ENCODE peak calls at places on chromosomes 7 and 10, in ten cellular contexts. One of them, this sample, is unnamed.

GRCh38 chr10:96212911-96213310 is 58.5 kb downstream of the BLNK start:
- DNase-seq in AML-193: no peak
- DNase-seq in ovary: no peak
- DNase-seq in omental fat pad: no peak
- DNase-seq in GM13977: no peak
- DNase-seq in stimulated activated CD4-positive, alpha-beta T cell treated with anti-CD3 and anti-CD28 coated beads, Interleukin-1b, Interleukin-23, amount 100 ng/mL, for 1 hour: no peak
- DNase-seq in mammary epithelial cell: no peak
- DNase-seq in stimulated activated CD8-positive, alpha-beta memory T cell treated with anti-CD3 and anti-CD28 coated beads, Interleukin-15, amount 100 ng/mL, for 24 hours: no peak
- DNase-seq in NCI-H345: no peak
- DNase-seq in iris pigment epithelial cell: no peak
- DNase-seq in this sample: no peak

GRCh38 chr7:23597908-23598224 is 684 bp downstream of the CCDC126 start:
- DNase-seq in GM13977: no peak
- DNase-seq in iris pigment epithelial cell: no peak
- DNase-seq in AML-193: peak; percentile 25
- DNase-seq in NCI-H345: no peak
- DNase-seq in stimulated activated CD4-positive, alpha-beta T cell treated with anti-CD3 and anti-CD28 coated beads, Interleukin-1b, Interleukin-23, amount 100 ng/mL, for 1 hour: no peak
- DNase-seq in ovary: no peak
- DNase-seq in mammary epithelial cell: no peak
- DNase-seq in omental fat pad: no peak
- DNase-seq in stimulated activated CD8-positive, alpha-beta memory T cell treated with anti-CD3 and anti-CD28 coated beads, Interleukin-15, amount 100 ng/mL, for 24 hours: no peak
- DNase-seq in this sample: peak; percentile 69

GRCh38 chr7:22635349-22635748 is 91.7 kb upstream of the IL6 start:
- DNase-seq in stimulated activated CD4-positive, alpha-beta T cell treated with anti-CD3 and anti-CD28 coated beads, Interleukin-1b, Interleukin-23, amount 100 ng/mL, for 1 hour: no peak
- DNase-seq in AML-193: no peak
- DNase-seq in omental fat pad: no peak
- DNase-seq in ovary: no peak
- DNase-seq in mammary epithelial cell: no peak
- DNase-seq in GM13977: no peak
- DNase-seq in stimulated activated CD8-positive, alpha-beta memory T cell treated with anti-CD3 and anti-CD28 coated beads, Interleukin-15, amount 100 ng/mL, for 24 hours: no peak
- DNase-seq in NCI-H345: no peak
- DNase-seq in iris pigment epithelial cell: no peak
- DNase-seq in this sample: no peak

GRCh38 chr10:93821051-93821772 is 63.5 kb downstream of the LGI1 start:
- DNase-seq in NCI-H345: no peak
- DNase-seq in mammary epithelial cell: peak; percentile 20
- DNase-seq in GM13977: no peak
- DNase-seq in stimulated activated CD8-positive, alpha-beta memory T cell treated with anti-CD3 and anti-CD28 coated beads, Interleukin-15, amount 100 ng/mL, for 24 hours: no peak
- DNase-seq in stimulated activated CD4-positive, alpha-beta T cell treated with anti-CD3 and anti-CD28 coated beads, Interleukin-1b, Interleukin-23, amount 100 ng/mL, for 1 hour: no peak
- DNase-seq in ovary: no peak
- DNase-seq in iris pigment epithelial cell: peak; percentile 60
- DNase-seq in omental fat pad: no peak
- DNase-seq in AML-193: no peak
- DNase-seq in this sample: peak; percentile 6

GRCh38 chr7:42964849-42965805 is 33.0 kb downstream of the MRPL32 start:
- DNase-seq in NCI-H345: no peak
- DNase-seq in stimulated activated CD8-positive, alpha-beta memory T cell treated with anti-CD3 and anti-CD28 coated beads, Interleukin-15, amount 100 ng/mL, for 24 hours: no peak
- DNase-seq in omental fat pad: no peak
- DNase-seq in iris pigment epithelial cell: peak; percentile 13
- DNase-seq in stimulated activated CD4-positive, alpha-beta T cell treated with anti-CD3 and anti-CD28 coated beads, Interleukin-1b, Interleukin-23, amount 100 ng/mL, for 1 hour: no peak
- DNase-seq in ovary: no peak
- DNase-seq in mammary epithelial cell: peak; percentile 6
- DNase-seq in AML-193: no peak
- DNase-seq in GM13977: no peak
- DNase-seq in this sample: no peak

GRCh38 chr10:98416589-98416988 is 1.6 kb upstream of the PYROXD2 start:
- DNase-seq in iris pigment epithelial cell: no peak
- DNase-seq in stimulated activated CD4-positive, alpha-beta T cell treated with anti-CD3 and anti-CD28 coated beads, Interleukin-1b, Interleukin-23, amount 100 ng/mL, for 1 hour: no peak
- DNase-seq in ovary: no peak
- DNase-seq in AML-193: no peak
- DNase-seq in omental fat pad: no peak
- DNase-seq in stimulated activated CD8-positive, alpha-beta memory T cell treated with anti-CD3 and anti-CD28 coated beads, Interleukin-15, amount 100 ng/mL, for 24 hours: no peak
- DNase-seq in GM13977: no peak
- DNase-seq in mammary epithelial cell: no peak
- DNase-seq in NCI-H345: no peak
- DNase-seq in this sample: no peak

GRCh38 chr10:96473866-96474265 is 39.9 kb downstream of the TLL2 start:
- DNase-seq in ovary: no peak
- DNase-seq in NCI-H345: no peak
- DNase-seq in omental fat pad: no peak
- DNase-seq in stimulated activated CD4-positive, alpha-beta T cell treated with anti-CD3 and anti-CD28 coated beads, Interleukin-1b, Interleukin-23, amount 100 ng/mL, for 1 hour: no peak
- DNase-seq in GM13977: no peak
- DNase-seq in stimulated activated CD8-positive, alpha-beta memory T cell treated with anti-CD3 and anti-CD28 coated beads, Interleukin-15, amount 100 ng/mL, for 24 hours: no peak
- DNase-seq in AML-193: no peak
- DNase-seq in iris pigment epithelial cell: no peak
- DNase-seq in mammary epithelial cell: no peak
- DNase-seq in this sample: no peak

GRCh38 chr7:104142147-104142546 is 65.7 kb downstream of the ORC5 start:
- DNase-seq in stimulated activated CD4-positive, alpha-beta T cell treated with anti-CD3 and anti-CD28 coated beads, Interleukin-1b, Interleukin-23, amount 100 ng/mL, for 1 hour: no peak
- DNase-seq in iris pigment epithelial cell: no peak
- DNase-seq in omental fat pad: no peak
- DNase-seq in NCI-H345: no peak
- DNase-seq in ovary: no peak
- DNase-seq in mammary epithelial cell: no peak
- DNase-seq in stimulated activated CD8-positive, alpha-beta memory T cell treated with anti-CD3 and anti-CD28 coated beads, Interleukin-15, amount 100 ng/mL, for 24 hours: no peak
- DNase-seq in AML-193: no peak
- DNase-seq in GM13977: no peak
- DNase-seq in this sample: no peak

GRCh38 chr10:20990604-20991003 is 93.5 kb upstream of the NEBL start:
- DNase-seq in AML-193: no peak
- DNase-seq in mammary epithelial cell: peak; percentile 66
- DNase-seq in iris pigment epithelial cell: peak; percentile 75
- DNase-seq in GM13977: no peak
- DNase-seq in NCI-H345: no peak
- DNase-seq in omental fat pad: no peak
- DNase-seq in ovary: no peak
- DNase-seq in stimulated activated CD4-positive, alpha-beta T cell treated with anti-CD3 and anti-CD28 coated beads, Interleukin-1b, Interleukin-23, amount 100 ng/mL, for 1 hour: no peak
- DNase-seq in stimulated activated CD8-positive, alpha-beta memory T cell treated with anti-CD3 and anti-CD28 coated beads, Interleukin-15, amount 100 ng/mL, for 24 hours: no peak
- DNase-seq in this sample: no peak

GRCh38 chr10:109929501-109930219 is 6.3 kb upstream of the XPNPEP1 start:
- DNase-seq in stimulated activated CD8-positive, alpha-beta memory T cell treated with anti-CD3 and anti-CD28 coated beads, Interleukin-15, amount 100 ng/mL, for 24 hours: no peak
- DNase-seq in iris pigment epithelial cell: no peak
- DNase-seq in GM13977: no peak
- DNase-seq in ovary: no peak
- DNase-seq in AML-193: peak; percentile 69
- DNase-seq in omental fat pad: no peak
- DNase-seq in mammary epithelial cell: no peak
- DNase-seq in NCI-H345: no peak
- DNase-seq in stimulated activated CD4-positive, alpha-beta T cell treated with anti-CD3 and anti-CD28 coated beads, Interleukin-1b, Interleukin-23, amount 100 ng/mL, for 1 hour: no peak
- DNase-seq in this sample: no peak

GRCh38 chr10:119461923-119462322 is 80.6 kb downstream of the RGS10 start:
- DNase-seq in GM13977: no peak
- DNase-seq in ovary: no peak
- DNase-seq in AML-193: no peak
- DNase-seq in omental fat pad: no peak
- DNase-seq in stimulated activated CD4-positive, alpha-beta T cell treated with anti-CD3 and anti-CD28 coated beads, Interleukin-1b, Interleukin-23, amount 100 ng/mL, for 1 hour: no peak
- DNase-seq in iris pigment epithelial cell: no peak
- DNase-seq in NCI-H345: no peak
- DNase-seq in stimulated activated CD8-positive, alpha-beta memory T cell treated with anti-CD3 and anti-CD28 coated beads, Interleukin-15, amount 100 ng/mL, for 24 hours: no peak
- DNase-seq in mammary epithelial cell: no peak
- DNase-seq in this sample: no peak

GRCh38 chr10:119357389-119358139 is 150.2 kb downstream of the GRK5 start:
- DNase-seq in NCI-H345: no peak
- DNase-seq in stimulated activated CD8-positive, alpha-beta memory T cell treated with anti-CD3 and anti-CD28 coated beads, Interleukin-15, amount 100 ng/mL, for 24 hours: no peak
- DNase-seq in mammary epithelial cell: no peak
- DNase-seq in ovary: no peak
- DNase-seq in iris pigment epithelial cell: no peak
- DNase-seq in stimulated activated CD4-positive, alpha-beta T cell treated with anti-CD3 and anti-CD28 coated beads, Interleukin-1b, Interleukin-23, amount 100 ng/mL, for 1 hour: no peak
- DNase-seq in omental fat pad: no peak
- DNase-seq in GM13977: no peak
- DNase-seq in AML-193: no peak
- DNase-seq in this sample: no peak

GRCh38 chr7:16847381-16847860 is 34.4 kb downstream of the AGR3 start:
- DNase-seq in AML-193: no peak
- DNase-seq in iris pigment epithelial cell: peak; percentile 47
- DNase-seq in NCI-H345: no peak
- DNase-seq in stimulated activated CD4-positive, alpha-beta T cell treated with anti-CD3 and anti-CD28 coated beads, Interleukin-1b, Interleukin-23, amount 100 ng/mL, for 1 hour: no peak
- DNase-seq in GM13977: no peak
- DNase-seq in mammary epithelial cell: peak; percentile 44
- DNase-seq in omental fat pad: no peak
- DNase-seq in stimulated activated CD8-positive, alpha-beta memory T cell treated with anti-CD3 and anti-CD28 coated beads, Interleukin-15, amount 100 ng/mL, for 24 hours: no peak
- DNase-seq in ovary: no peak
- DNase-seq in this sample: peak; percentile 38

GRCh38 chr7:102080003-102080361 is 206.7 kb upstream of the SH2B2 start:
- DNase-seq in AML-193: no peak
- DNase-seq in ovary: no peak
- DNase-seq in GM13977: no peak
- DNase-seq in NCI-H345: no peak
- DNase-seq in stimulated activated CD8-positive, alpha-beta memory T cell treated with anti-CD3 and anti-CD28 coated beads, Interleukin-15, amount 100 ng/mL, for 24 hours: no peak
- DNase-seq in mammary epithelial cell: no peak
- DNase-seq in stimulated activated CD4-positive, alpha-beta T cell treated with anti-CD3 and anti-CD28 coated beads, Interleukin-1b, Interleukin-23, amount 100 ng/mL, for 1 hour: no peak
- DNase-seq in iris pigment epithelial cell: no peak
- DNase-seq in omental fat pad: no peak
- DNase-seq in this sample: no peak

GRCh38 chr10:102449321-102450123 is 1.8 kb downstream of the C10orf95 start:
- DNase-seq in omental fat pad: peak; percentile 42
- DNase-seq in mammary epithelial cell: peak; percentile 77
- DNase-seq in GM13977: peak; percentile 75
- DNase-seq in ovary: peak; percentile 78
- DNase-seq in NCI-H345: peak; percentile 85
- DNase-seq in iris pigment epithelial cell: peak; percentile 65
- DNase-seq in stimulated activated CD4-positive, alpha-beta T cell treated with anti-CD3 and anti-CD28 coated beads, Interleukin-1b, Interleukin-23, amount 100 ng/mL, for 1 hour: peak; percentile 65
- DNase-seq in stimulated activated CD8-positive, alpha-beta memory T cell treated with anti-CD3 and anti-CD28 coated beads, Interleukin-15, amount 100 ng/mL, for 24 hours: no peak
- DNase-seq in AML-193: peak; percentile 53
- DNase-seq in this sample: peak; percentile 85

GRCh38 chr7:148290451-148291005 is 300.0 kb upstream of the C7orf33 start:
- DNase-seq in GM13977: no peak
- DNase-seq in AML-193: no peak
- DNase-seq in ovary: no peak
- DNase-seq in iris pigment epithelial cell: no peak
- DNase-seq in omental fat pad: no peak
- DNase-seq in NCI-H345: no peak
- DNase-seq in mammary epithelial cell: no peak
- DNase-seq in stimulated activated CD8-positive, alpha-beta memory T cell treated with anti-CD3 and anti-CD28 coated beads, Interleukin-15, amount 100 ng/mL, for 24 hours: no peak
- DNase-seq in stimulated activated CD4-positive, alpha-beta T cell treated with anti-CD3 and anti-CD28 coated beads, Interleukin-1b, Interleukin-23, amount 100 ng/mL, for 1 hour: no peak
- DNase-seq in this sample: no peak

GRCh38 chr10:47299989-47300931 is at the start of gene GDF10:
- DNase-seq in NCI-H345: no peak
- DNase-seq in ovary: no peak
- DNase-seq in stimulated activated CD4-positive, alpha-beta T cell treated with anti-CD3 and anti-CD28 coated beads, Interleukin-1b, Interleukin-23, amount 100 ng/mL, for 1 hour: no peak
- DNase-seq in AML-193: no peak
- DNase-seq in omental fat pad: no peak
- DNase-seq in stimulated activated CD8-positive, alpha-beta memory T cell treated with anti-CD3 and anti-CD28 coated beads, Interleukin-15, amount 100 ng/mL, for 24 hours: no peak
- DNase-seq in mammary epithelial cell: no peak
- DNase-seq in iris pigment epithelial cell: no peak
- DNase-seq in GM13977: no peak
- DNase-seq in this sample: no peak

GRCh38 chr7:33143996-33144718 is 14.8 kb downstream of the BBS9 start:
- DNase-seq in NCI-H345: no peak
- DNase-seq in ovary: no peak
- DNase-seq in stimulated activated CD4-positive, alpha-beta T cell treated with anti-CD3 and anti-CD28 coated beads, Interleukin-1b, Interleukin-23, amount 100 ng/mL, for 1 hour: no peak
- DNase-seq in GM13977: no peak
- DNase-seq in stimulated activated CD8-positive, alpha-beta memory T cell treated with anti-CD3 and anti-CD28 coated beads, Interleukin-15, amount 100 ng/mL, for 24 hours: no peak
- DNase-seq in AML-193: no peak
- DNase-seq in iris pigment epithelial cell: peak; percentile 72
- DNase-seq in mammary epithelial cell: peak; percentile 24
- DNase-seq in omental fat pad: no peak
- DNase-seq in this sample: no peak

GRCh38 chr10:97163646-97164535 is 21.9 kb downstream of the SLIT1 start:
- DNase-seq in omental fat pad: no peak
- DNase-seq in iris pigment epithelial cell: no peak
- DNase-seq in stimulated activated CD8-positive, alpha-beta memory T cell treated with anti-CD3 and anti-CD28 coated beads, Interleukin-15, amount 100 ng/mL, for 24 hours: no peak
- DNase-seq in mammary epithelial cell: no peak
- DNase-seq in NCI-H345: no peak
- DNase-seq in GM13977: no peak
- DNase-seq in AML-193: no peak
- DNase-seq in stimulated activated CD4-positive, alpha-beta T cell treated with anti-CD3 and anti-CD28 coated beads, Interleukin-1b, Interleukin-23, amount 100 ng/mL, for 1 hour: no peak
- DNase-seq in ovary: no peak
- DNase-seq in this sample: peak; percentile 19

GRCh38 chr7:35649711-35650110 is 45.2 kb downstream of the HERPUD2 start:
- DNase-seq in iris pigment epithelial cell: no peak
- DNase-seq in stimulated activated CD8-positive, alpha-beta memory T cell treated with anti-CD3 and anti-CD28 coated beads, Interleukin-15, amount 100 ng/mL, for 24 hours: no peak
- DNase-seq in omental fat pad: no peak
- DNase-seq in stimulated activated CD4-positive, alpha-beta T cell treated with anti-CD3 and anti-CD28 coated beads, Interleukin-1b, Interleukin-23, amount 100 ng/mL, for 1 hour: no peak
- DNase-seq in ovary: no peak
- DNase-seq in GM13977: no peak
- DNase-seq in AML-193: no peak
- DNase-seq in mammary epithelial cell: no peak
- DNase-seq in NCI-H345: no peak
- DNase-seq in this sample: no peak

GRCh38 chr10:30639946-30640786 is 10.6 kb upstream of the LYZL2 start:
- DNase-seq in stimulated activated CD4-positive, alpha-beta T cell treated with anti-CD3 and anti-CD28 coated beads, Interleukin-1b, Interleukin-23, amount 100 ng/mL, for 1 hour: no peak
- DNase-seq in omental fat pad: no peak
- DNase-seq in ovary: no peak
- DNase-seq in GM13977: peak; percentile 54
- DNase-seq in AML-193: peak; percentile 49
- DNase-seq in iris pigment epithelial cell: peak; percentile 69
- DNase-seq in stimulated activated CD8-positive, alpha-beta memory T cell treated with anti-CD3 and anti-CD28 coated beads, Interleukin-15, amount 100 ng/mL, for 24 hours: no peak
- DNase-seq in mammary epithelial cell: peak; percentile 32
- DNase-seq in NCI-H345: no peak
- DNase-seq in this sample: peak; percentile 28

This sample was measured in NCI-H510A treated with DMSO at 0.1 percent for 48 hours.